ENCODE peak calls at places on chromosomes 3 and 15, in ten cellular contexts. One of them, this sample, is unnamed.

GRCh38 chr3:148955544-148956346 is 35.6 kb upstream of the GYG1 start:
- DNase-seq in uterus: peak
- DNase-seq in progenitor cell of endocrine pancreas: no peak
- DNase-seq in thyroid gland: peak
- DNase-seq in astrocyte: peak
- DNase-seq in endodermal cell: peak
- DNase-seq in glutamatergic neuron: no peak
- DNase-seq in PC-9: peak
- DNase-seq in BE2C: peak
- DNase-seq in MM.1S: peak
- DNase-seq in this sample: peak

GRCh38 chr3:49012441-49013017 is 5.3 kb downstream of the WDR6 start:
- DNase-seq in uterus: no peak
- DNase-seq in progenitor cell of endocrine pancreas: no peak
- DNase-seq in thyroid gland: no peak
- DNase-seq in astrocyte: no peak
- DNase-seq in endodermal cell: peak
- DNase-seq in glutamatergic neuron: no peak
- DNase-seq in PC-9: no peak
- DNase-seq in BE2C: no peak
- DNase-seq in MM.1S: no peak
- DNase-seq in this sample: no peak

GRCh38 chr15:63156708-63157065 is 590 bp downstream of the RPS27L start:
- DNase-seq in uterus: peak
- DNase-seq in progenitor cell of endocrine pancreas: no peak
- DNase-seq in thyroid gland: peak
- DNase-seq in astrocyte: peak
- DNase-seq in endodermal cell: peak
- DNase-seq in glutamatergic neuron: peak
- DNase-seq in PC-9: no peak
- DNase-seq in BE2C: no peak
- DNase-seq in MM.1S: peak
- DNase-seq in this sample: peak

GRCh38 chr3:146218880-146219866 is 31.7 kb downstream of the PLSCR4 start:
- DNase-seq in uterus: peak
- DNase-seq in progenitor cell of endocrine pancreas: no peak
- DNase-seq in thyroid gland: peak
- DNase-seq in astrocyte: no peak
- DNase-seq in endodermal cell: no peak
- DNase-seq in glutamatergic neuron: peak
- DNase-seq in PC-9: peak
- DNase-seq in BE2C: peak
- DNase-seq in MM.1S: peak
- DNase-seq in this sample: peak

GRCh38 chr3:46865034-46865507 is 1.8 kb upstream of the MYL3 start:
- DNase-seq in uterus: no peak
- DNase-seq in progenitor cell of endocrine pancreas: no peak
- DNase-seq in thyroid gland: no peak
- DNase-seq in astrocyte: no peak
- DNase-seq in endodermal cell: peak
- DNase-seq in glutamatergic neuron: no peak
- DNase-seq in PC-9: no peak
- DNase-seq in BE2C: no peak
- DNase-seq in MM.1S: no peak
- DNase-seq in this sample: no peak

GRCh38 chr3:12170207-12170606 is 11.5 kb upstream of the TIMP4 start:
- DNase-seq in uterus: no peak
- DNase-seq in progenitor cell of endocrine pancreas: no peak
- DNase-seq in thyroid gland: peak
- DNase-seq in astrocyte: peak
- DNase-seq in endodermal cell: no peak
- DNase-seq in glutamatergic neuron: no peak
- DNase-seq in PC-9: no peak
- DNase-seq in BE2C: no peak
- DNase-seq in MM.1S: no peak
- DNase-seq in this sample: no peak

GRCh38 chr3:168093790-168094189 is 1.9 kb downstream of the GOLIM4 start:
- DNase-seq in uterus: no peak
- DNase-seq in progenitor cell of endocrine pancreas: no peak
- DNase-seq in thyroid gland: no peak
- DNase-seq in astrocyte: no peak
- DNase-seq in endodermal cell: no peak
- DNase-seq in glutamatergic neuron: no peak
- DNase-seq in PC-9: no peak
- DNase-seq in BE2C: no peak
- DNase-seq in MM.1S: no peak
- DNase-seq in this sample: no peak

GRCh38 chr15:43998607-43999006 is 171.8 kb downstream of the WDR76 start:
- DNase-seq in uterus: no peak
- DNase-seq in progenitor cell of endocrine pancreas: no peak
- DNase-seq in thyroid gland: no peak
- DNase-seq in astrocyte: peak
- DNase-seq in endodermal cell: no peak
- DNase-seq in glutamatergic neuron: no peak
- DNase-seq in PC-9: peak
- DNase-seq in BE2C: peak
- DNase-seq in MM.1S: no peak
- DNase-seq in this sample: no peak

GRCh38 chr3:45210308-45211038 is 15.6 kb downstream of the TMEM158 start:
- DNase-seq in uterus: peak
- DNase-seq in progenitor cell of endocrine pancreas: peak
- DNase-seq in thyroid gland: peak
- DNase-seq in astrocyte: peak
- DNase-seq in endodermal cell: peak
- DNase-seq in glutamatergic neuron: peak
- DNase-seq in PC-9: peak
- DNase-seq in BE2C: peak
- DNase-seq in MM.1S: peak
- DNase-seq in this sample: peak

GRCh38 chr3:177345049-177345972 is 148.0 kb upstream of the TBL1XR1 start:
- DNase-seq in uterus: peak
- DNase-seq in progenitor cell of endocrine pancreas: no peak
- DNase-seq in thyroid gland: peak
- DNase-seq in astrocyte: peak
- DNase-seq in endodermal cell: peak
- DNase-seq in glutamatergic neuron: no peak
- DNase-seq in PC-9: peak
- DNase-seq in BE2C: peak
- DNase-seq in MM.1S: peak
- DNase-seq in this sample: peak

GRCh38 chr3:37144806-37145205 is 29.6 kb downstream of the LRRFIP2 start:
- DNase-seq in uterus: no peak
- DNase-seq in progenitor cell of endocrine pancreas: no peak
- DNase-seq in thyroid gland: no peak
- DNase-seq in astrocyte: no peak
- DNase-seq in endodermal cell: no peak
- DNase-seq in glutamatergic neuron: no peak
- DNase-seq in PC-9: no peak
- DNase-seq in BE2C: no peak
- DNase-seq in MM.1S: no peak
- DNase-seq in this sample: no peak

GRCh38 chr3:31219131-31219843 is 313.4 kb upstream of the STT3B start:
- DNase-seq in uterus: no peak
- DNase-seq in progenitor cell of endocrine pancreas: no peak
- DNase-seq in thyroid gland: no peak
- DNase-seq in astrocyte: peak
- DNase-seq in endodermal cell: no peak
- DNase-seq in glutamatergic neuron: no peak
- DNase-seq in PC-9: no peak
- DNase-seq in BE2C: no peak
- DNase-seq in MM.1S: no peak
- DNase-seq in this sample: peak

GRCh38 chr15:92634046-92634445 is 21.5 kb downstream of the FAM174B start:
- DNase-seq in uterus: no peak
- DNase-seq in progenitor cell of endocrine pancreas: no peak
- DNase-seq in thyroid gland: no peak
- DNase-seq in astrocyte: no peak
- DNase-seq in endodermal cell: peak
- DNase-seq in glutamatergic neuron: no peak
- DNase-seq in PC-9: no peak
- DNase-seq in BE2C: no peak
- DNase-seq in MM.1S: no peak
- DNase-seq in this sample: no peak

GRCh38 chr3:43001094-43001553 is 22.0 kb downstream of the GASK1A start:
- DNase-seq in uterus: peak
- DNase-seq in progenitor cell of endocrine pancreas: no peak
- DNase-seq in thyroid gland: peak
- DNase-seq in astrocyte: peak
- DNase-seq in endodermal cell: no peak
- DNase-seq in glutamatergic neuron: no peak
- DNase-seq in PC-9: no peak
- DNase-seq in BE2C: no peak
- DNase-seq in MM.1S: no peak
- DNase-seq in this sample: no peak

GRCh38 chr15:92811514-92811913 is 88.6 kb upstream of the CHD2 start:
- DNase-seq in uterus: no peak
- DNase-seq in progenitor cell of endocrine pancreas: no peak
- DNase-seq in thyroid gland: peak
- DNase-seq in astrocyte: no peak
- DNase-seq in endodermal cell: no peak
- DNase-seq in glutamatergic neuron: no peak
- DNase-seq in PC-9: no peak
- DNase-seq in BE2C: no peak
- DNase-seq in MM.1S: peak
- DNase-seq in this sample: no peak

DNA sequence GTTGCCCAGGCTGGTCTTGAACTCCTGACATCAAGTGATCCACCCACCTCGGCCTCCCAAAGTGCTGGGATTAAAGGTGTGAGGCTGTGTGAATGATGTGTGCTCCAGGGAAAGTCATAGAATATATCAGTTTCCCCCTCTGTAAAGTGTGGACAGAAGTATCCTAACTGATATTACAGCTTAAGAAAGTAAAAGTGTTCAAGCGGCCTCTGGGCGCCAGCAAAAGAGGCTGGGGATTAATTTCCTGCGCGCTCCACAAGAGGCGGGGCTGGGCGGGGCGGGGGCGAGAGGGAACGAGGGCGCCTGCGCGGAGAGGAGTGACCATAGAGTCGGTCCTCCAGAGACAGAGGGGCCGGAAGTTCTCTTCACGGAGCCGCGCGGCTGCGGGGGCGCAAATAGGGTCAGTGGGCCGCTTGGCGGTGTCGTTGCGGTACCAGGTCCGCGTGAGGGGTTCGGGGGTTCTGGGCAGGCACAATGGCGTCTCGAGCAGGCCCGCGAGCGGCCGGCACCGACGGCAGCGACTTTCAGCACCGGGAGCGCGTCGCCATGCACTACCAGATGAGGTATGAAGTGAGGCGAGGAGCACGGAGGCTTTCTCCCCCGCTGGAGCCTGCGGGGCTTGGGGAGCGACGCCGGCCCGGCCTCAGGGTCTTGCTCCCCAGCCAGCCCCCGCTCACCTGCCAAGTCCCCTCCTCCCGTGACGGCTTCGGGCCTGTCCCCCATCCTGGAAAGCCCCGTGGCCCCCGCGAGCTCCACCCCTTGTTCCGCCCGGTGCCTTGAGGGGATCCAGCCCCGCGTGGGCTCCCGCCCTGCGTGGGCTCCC is at the start of gene JAGN1:
- DNase-seq in uterus: peak
- DNase-seq in progenitor cell of endocrine pancreas: peak
- DNase-seq in thyroid gland: peak
- DNase-seq in astrocyte: peak
- DNase-seq in endodermal cell: peak
- DNase-seq in glutamatergic neuron: peak
- DNase-seq in PC-9: peak
- DNase-seq in BE2C: peak
- DNase-seq in MM.1S: peak
- DNase-seq in this sample: peak
- TF ChIP-seq CTCF in uterus: peak
- TF ChIP-seq CTCF in progenitor cell of endocrine pancreas: no peak
- TF ChIP-seq CTCF in thyroid gland: no peak
- TF ChIP-seq CTCF in astrocyte: no peak
- TF ChIP-seq CTCF in endodermal cell: no peak
- TF ChIP-seq CTCF in glutamatergic neuron: no peak
- TF ChIP-seq CTCF in PC-9: no peak
- TF ChIP-seq CTCF in BE2C: no peak
- TF ChIP-seq CTCF in MM.1S: no peak
- TF ChIP-seq CTCF in this sample: no peak

GRCh38 chr3:197430961-197431910 is 124.5 kb downstream of the BDH1 start:
- DNase-seq in uterus: no peak
- DNase-seq in progenitor cell of endocrine pancreas: no peak
- DNase-seq in thyroid gland: no peak
- DNase-seq in astrocyte: peak
- DNase-seq in endodermal cell: no peak
- DNase-seq in glutamatergic neuron: no peak
- DNase-seq in PC-9: no peak
- DNase-seq in BE2C: no peak
- DNase-seq in MM.1S: no peak
- DNase-seq in this sample: no peak
- TF ChIP-seq CTCF in uterus: no peak
- TF ChIP-seq CTCF in progenitor cell of endocrine pancreas: no peak
- TF ChIP-seq CTCF in thyroid gland: no peak
- TF ChIP-seq CTCF in astrocyte: no peak
- TF ChIP-seq CTCF in endodermal cell: no peak
- TF ChIP-seq CTCF in glutamatergic neuron: no peak
- TF ChIP-seq CTCF in PC-9: no peak
- TF ChIP-seq CTCF in BE2C: no peak
- TF ChIP-seq CTCF in MM.1S: no peak
- TF ChIP-seq CTCF in this sample: no peak

DNA sequence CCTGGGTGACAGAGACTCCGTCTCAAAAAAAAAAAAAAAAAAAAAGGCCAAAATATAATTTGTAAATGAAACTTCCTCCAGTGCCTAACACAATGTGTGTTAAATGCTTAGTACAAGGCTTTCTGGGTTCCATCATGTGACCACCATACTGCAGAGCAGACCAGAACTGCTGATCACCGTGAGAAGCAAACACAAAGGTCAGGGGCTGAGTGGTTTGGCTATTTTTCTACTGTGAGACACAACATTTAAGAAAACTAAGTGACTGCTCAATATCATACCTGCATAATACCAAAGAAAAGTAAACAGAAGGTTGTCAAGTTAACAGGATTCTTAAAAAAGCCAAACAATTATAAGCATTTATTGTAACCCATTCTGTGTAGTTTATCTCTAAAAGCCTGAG is 13.2 kb downstream of the ABCC5 start:
- DNase-seq in uterus: no peak
- DNase-seq in progenitor cell of endocrine pancreas: no peak
- DNase-seq in thyroid gland: no peak
- DNase-seq in astrocyte: no peak
- DNase-seq in endodermal cell: no peak
- DNase-seq in glutamatergic neuron: no peak
- DNase-seq in PC-9: no peak
- DNase-seq in BE2C: no peak
- DNase-seq in MM.1S: no peak
- DNase-seq in this sample: no peak
- TF ChIP-seq CTCF in uterus: no peak
- TF ChIP-seq CTCF in progenitor cell of endocrine pancreas: no peak
- TF ChIP-seq CTCF in thyroid gland: no peak
- TF ChIP-seq CTCF in astrocyte: no peak
- TF ChIP-seq CTCF in endodermal cell: no peak
- TF ChIP-seq CTCF in glutamatergic neuron: no peak
- TF ChIP-seq CTCF in PC-9: no peak
- TF ChIP-seq CTCF in BE2C: no peak
- TF ChIP-seq CTCF in MM.1S: no peak
- TF ChIP-seq CTCF in this sample: no peak

DNA sequence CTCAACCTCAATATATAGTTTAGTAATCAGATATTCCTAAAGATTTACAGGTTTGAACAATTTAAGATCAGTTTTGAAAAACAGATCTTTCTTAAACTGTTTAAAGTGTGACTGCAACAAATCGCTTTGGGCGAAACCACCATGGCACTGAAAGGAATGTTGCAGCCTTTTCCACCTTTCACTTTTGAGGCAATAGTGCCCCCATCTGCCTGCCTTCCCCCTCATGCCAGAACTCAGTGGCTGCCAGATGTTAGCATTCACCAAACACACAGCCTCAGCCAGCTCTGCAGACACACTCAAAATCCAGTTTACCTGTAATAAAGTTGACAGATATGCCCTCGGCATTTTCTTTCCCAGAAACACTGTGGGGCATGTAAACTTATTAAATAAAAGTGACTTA is 3.3 kb downstream of the LYSMD4 start:
- DNase-seq in uterus: peak
- DNase-seq in progenitor cell of endocrine pancreas: no peak
- DNase-seq in thyroid gland: no peak
- DNase-seq in astrocyte: peak
- DNase-seq in endodermal cell: peak
- DNase-seq in glutamatergic neuron: no peak
- DNase-seq in PC-9: peak
- DNase-seq in BE2C: peak
- DNase-seq in MM.1S: peak
- DNase-seq in this sample: no peak
- TF ChIP-seq CTCF in uterus: peak
- TF ChIP-seq CTCF in progenitor cell of endocrine pancreas: peak
- TF ChIP-seq CTCF in thyroid gland: no peak
- TF ChIP-seq CTCF in astrocyte: peak
- TF ChIP-seq CTCF in endodermal cell: peak
- TF ChIP-seq CTCF in glutamatergic neuron: no peak
- TF ChIP-seq CTCF in PC-9: no peak
- TF ChIP-seq CTCF in BE2C: peak
- TF ChIP-seq CTCF in MM.1S: peak
- TF ChIP-seq CTCF in this sample: peak